ENCODE peak calls at places on chromosomes 3 and 15, in four cellular contexts. H is heart left ventricle, Y is left ventricle myocardium inferior, D is psoas muscle. F is an unnamed sample.

GRCh38 chr3:66789584-66790237 is 208.4 kb upstream of the KBTBD8 start:
- DNase-seq in H (no peak), Y (no peak), D (peak; percentile 65), F (no peak)

GRCh38 chr3:115790759-115791158 is 167.4 kb downstream of the GAP43 start:
- DNase-seq in H (no peak), Y (no peak), D (no peak), F (peak; percentile 99)

GRCh38 chr3:105958237-105959000 is 89.6 kb upstream of the CBLB start:
- DNase-seq in H (no peak), Y (no peak), D (no peak), F (no peak)

GRCh38 chr15:70722266-70723123 is 40.9 kb downstream of the UACA start:
- DNase-seq in H (no peak), Y (no peak), D (no peak), F (peak; percentile 59)

GRCh38 chr3:19946291-19946831 is 536 bp upstream of the RAB5A start:
- DNase-seq in H (no peak), Y (no peak), D (no peak), F (peak; percentile 46)

GRCh38 chr15:70023769-70024491 is 73.8 kb downstream of the TLE3 start:
- DNase-seq in H (peak; percentile 51), Y (peak; percentile 36), D (peak; percentile 72), F (peak; percentile 91)

GRCh38 chr3:188052229-188052965 is 101.6 kb upstream of the LPP start:
- DNase-seq in H (peak; percentile 89), Y (peak; percentile 83), D (peak; percentile 91), F (peak; percentile 86)

GRCh38 chr3:40505599-40506462 is at the start of gene ZNF620:
- DNase-seq in H (peak; percentile 82), Y (peak; percentile 72), D (peak; percentile 86), F (no peak)

GRCh38 chr15:76200083-76200465 is 111.2 kb downstream of the ETFA start:
- DNase-seq in H (no peak), Y (no peak), D (no peak), F (no peak)

GRCh38 chr15:42118650-42119531 is 24.5 kb upstream of the PLA2G4D start:
- DNase-seq in H (no peak), Y (no peak), D (no peak), F (no peak)

GRCh38 chr3:149258298-149258697 is 36.7 kb upstream of the CP start:
- DNase-seq in H (peak; percentile 42), Y (peak; percentile 33), D (no peak), F (no peak)

GRCh38 chr3:99659032-99659431 is 20.6 kb downstream of the COL8A1 start:
- DNase-seq in H (peak; percentile 25), Y (no peak), D (no peak), F (peak; percentile 91)

GRCh38 chr3:28286595-28286994 is 45.2 kb downstream of the CMC1 start:
- DNase-seq in H (no peak), Y (no peak), D (no peak), F (no peak)

GRCh38 chr3:61876797-61877196 is 315.4 kb downstream of the PTPRG start:
- DNase-seq in H (no peak), Y (no peak), D (no peak), F (peak; percentile 13)

GRCh38 chr3:170040283-170040907 is 2.6 kb downstream of the GPR160 start:
- DNase-seq in H (no peak), Y (no peak), D (no peak), F (peak; percentile 44)

GRCh38 chr3:43399034-43399433 is 112.7 kb downstream of the SNRK start:
- DNase-seq in H (no peak), Y (no peak), D (no peak), F (no peak)

GRCh38 chr3:160951677-160952487 is 153.3 kb downstream of the B3GALNT1 start:
- DNase-seq in H (no peak), Y (no peak), D (no peak), F (no peak)

GRCh38 chr3:45127130-45127822 is 18.9 kb downstream of the CDCP1 start:
- DNase-seq in H (no peak), Y (no peak), D (no peak), F (no peak)

GRCh38 chr3:180408654-180409053 is 193.3 kb upstream of the TTC14 start:
- DNase-seq in H (no peak), Y (no peak), D (no peak), F (no peak)

GRCh38 chr3:37171144-37171543 is 3.2 kb downstream of the LRRFIP2 start:
- DNase-seq in H (peak; percentile 59), Y (peak; percentile 44), D (peak; percentile 59), F (no peak)

GRCh38 chr3:37170513-37170912 is 3.9 kb downstream of the LRRFIP2 start:
- DNase-seq in H (no peak), Y (no peak), D (no peak), F (peak; percentile 17)

GRCh38 chr3:37168896-37169295 is 5.5 kb downstream of the LRRFIP2 start:
- DNase-seq in H (no peak), Y (no peak), D (no peak), F (no peak)

GRCh38 chr3:37173806-37174205 is 576 bp downstream of the LRRFIP2 start:
- DNase-seq in H (no peak), Y (no peak), D (no peak), F (no peak)

DNA sequence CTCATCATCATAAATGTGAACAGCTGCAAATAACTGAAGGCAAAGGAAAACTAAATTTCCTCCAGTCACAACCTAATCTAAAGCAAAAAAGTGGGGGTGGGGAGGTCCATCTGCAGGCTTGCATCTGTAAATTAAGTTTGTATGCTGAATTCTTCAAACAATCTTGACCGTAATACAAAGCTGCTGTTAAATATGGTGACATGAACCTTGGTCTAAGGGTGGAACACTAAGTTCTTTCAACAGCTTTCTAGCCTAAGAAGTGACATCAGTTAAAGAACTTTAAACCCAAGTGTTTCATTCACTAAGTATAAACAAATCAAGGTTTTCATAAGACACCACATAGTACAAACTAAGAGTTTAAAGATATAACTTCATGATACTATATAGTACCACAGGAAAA is 4.3 kb downstream of the LRRFIP2 start:
- DNase-seq in H (no peak), Y (no peak), D (no peak), F (no peak)
- H3K27ac ChIP-seq in H (peak overlapping the region; percentile 70), Y (peak overlapping the region; percentile 81), D (peak overlapping the region; percentile 3), F (peak overlapping the region; percentile 25)

DNA sequence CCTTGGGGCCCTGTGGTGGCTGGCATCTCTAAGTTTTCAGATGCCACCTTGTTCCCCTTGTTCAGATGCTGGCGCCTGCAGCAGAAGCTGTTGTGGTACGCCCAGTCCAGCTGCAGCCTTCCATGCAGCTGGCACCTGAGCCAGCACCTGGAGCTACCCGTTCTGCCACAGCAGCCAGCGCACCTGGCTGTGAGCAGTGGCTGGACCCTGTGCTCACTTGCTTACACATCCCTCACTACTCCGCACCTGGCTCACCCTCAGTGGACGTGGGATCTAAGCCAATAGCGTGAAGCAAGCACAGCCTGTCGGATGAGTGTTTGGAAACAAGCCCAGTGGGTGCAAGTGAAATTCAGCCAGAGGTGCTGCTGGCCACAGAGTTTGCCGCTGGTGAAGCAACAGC is 607.5 kb upstream of the BCHE start:
- DNase-seq in H (no peak), Y (no peak), D (no peak), F (no peak)
- H3K27ac ChIP-seq in H (no peak overlapping the region), Y (no peak overlapping the region), D (no peak overlapping the region), F (no peak overlapping the region)

DNA sequence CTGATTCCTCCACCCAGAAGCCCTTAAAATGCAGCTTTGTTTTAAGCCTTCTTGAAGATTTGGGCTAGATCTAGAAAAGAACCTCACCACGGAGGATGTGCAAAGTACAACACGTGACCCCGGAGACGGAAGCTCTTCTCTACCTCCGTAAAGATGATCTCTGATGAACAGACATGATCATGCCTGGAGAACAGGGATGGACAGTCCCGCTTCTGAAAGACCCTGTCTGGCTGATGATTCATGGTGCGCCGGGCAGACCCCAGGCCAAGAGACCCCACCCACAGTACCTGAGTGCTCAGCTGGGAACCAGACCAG is 60.7 kb upstream of the TFRC start:
- DNase-seq in H (no peak), Y (no peak), D (no peak), F (no peak)
- H3K27ac ChIP-seq in H (no peak overlapping the region), Y (no peak overlapping the region), D (no peak overlapping the region), F (no peak overlapping the region)

GRCh38 chr15:62619526-62619925 is 423.0 kb upstream of the TPM1 start:
- DNase-seq in H (no peak), Y (no peak), D (no peak), F (peak; percentile 51)
- H3K27ac ChIP-seq in H (no peak overlapping the region), Y (no peak overlapping the region), D (no peak overlapping the region), F (peak overlapping the region; percentile 78)

GRCh38 chr3:25486932-25487331 is 58.9 kb downstream of the RARB start:
- DNase-seq in H (no peak), Y (no peak), D (no peak), F (no peak)

GRCh38 chr3:25485673-25486072 is 57.6 kb downstream of the RARB start:
- DNase-seq in H (no peak), Y (no peak), D (no peak), F (no peak)

GRCh38 chr3:25480811-25481210 is 52.7 kb downstream of the RARB start:
- DNase-seq in H (no peak), Y (no peak), D (no peak), F (no peak)

GRCh38 chr3:25481402-25481801 is 53.3 kb downstream of the RARB start:
- DNase-seq in H (no peak), Y (no peak), D (no peak), F (no peak)

GRCh38 chr3:25483456-25483855 is 55.4 kb downstream of the RARB start:
- DNase-seq in H (no peak), Y (no peak), D (no peak), F (peak; percentile 64)
- H3K27ac ChIP-seq in H (peak overlapping the region; percentile 14), Y (peak overlapping the region; percentile 68), D (no peak overlapping the region), F (peak overlapping the region; percentile 69)

DNA sequence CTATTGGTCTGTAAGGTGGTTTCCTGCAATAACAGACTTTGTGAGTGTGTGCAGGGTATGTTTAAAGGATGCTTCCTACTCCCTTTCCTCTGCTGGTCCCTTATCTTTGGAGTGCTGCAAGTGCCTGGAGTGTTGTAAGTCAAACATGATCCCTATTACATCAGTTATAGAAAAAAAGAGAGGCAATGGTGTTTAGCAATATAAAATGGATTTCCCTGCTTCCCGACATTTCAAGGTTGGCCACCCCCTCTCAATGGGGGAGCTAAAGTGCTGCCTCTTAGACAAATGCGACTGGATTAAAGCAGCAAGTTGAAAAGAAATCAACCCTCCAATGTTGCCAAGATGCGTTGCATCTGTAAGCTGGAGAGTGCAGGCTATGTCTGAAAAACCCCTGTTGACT is 203.1 kb upstream of the WNT5A start:
- DNase-seq in H (no peak), Y (no peak), D (no peak), F (no peak)
- H3K27ac ChIP-seq in H (no peak overlapping the region), Y (no peak overlapping the region), D (no peak overlapping the region), F (no peak overlapping the region)

GRCh38 chr3:16328124-16328523 is 63.1 kb downstream of the OXNAD1 start:
- DNase-seq in H (no peak), Y (no peak), D (no peak), F (no peak)
- H3K27ac ChIP-seq in H (no peak overlapping the region), Y (no peak overlapping the region), D (peak overlapping the region; percentile 19), F (no peak overlapping the region)

DNA sequence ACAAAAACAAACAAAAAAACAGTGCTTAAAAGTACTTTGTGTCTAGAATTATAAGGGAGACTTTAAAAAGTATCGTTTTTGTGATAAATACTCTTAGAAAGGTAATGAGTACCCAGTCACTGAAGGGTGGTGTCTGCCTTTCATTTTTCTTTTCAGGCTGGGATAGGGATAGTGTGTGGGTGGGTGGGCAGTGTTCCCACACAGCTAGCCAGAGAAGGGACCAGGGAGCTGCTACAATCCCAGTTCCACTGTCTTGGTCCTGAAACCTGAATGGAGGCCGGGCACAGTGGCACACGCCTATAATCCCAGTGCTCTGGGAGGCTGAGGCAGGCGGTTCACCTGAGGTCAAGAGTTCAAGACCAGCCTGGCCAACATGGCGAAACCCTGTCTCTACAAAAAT is 2.1 kb downstream of the GK5 start:
- DNase-seq in H (no peak), Y (no peak), D (no peak), F (no peak)
- H3K27ac ChIP-seq in H (no peak overlapping the region), Y (no peak overlapping the region), D (no peak overlapping the region), F (no peak overlapping the region)

F was measured in osteoblast.